ENCODE peak calls at places on chromosome 7, in four cellular contexts. D, G, R and O are unnamed samples.

GRCh38 chr7:66970310-66970709 is 25.1 kb downstream of the SBDS start:
- DNase-seq in D (no peak), G (no peak), R (no peak), O (peak; percentile 35)

GRCh38 chr7:91293136-91293535 is 28.9 kb downstream of the FZD1 start:
- DNase-seq in D (no peak), G (no peak), R (no peak), O (no peak)

GRCh38 chr7:143361552-143362125 is 874 bp downstream of the FAM131B start:
- DNase-seq in D (no peak), G (no peak), R (no peak), O (peak; percentile 95)

GRCh38 chr7:105806592-105807266 is 69.7 kb downstream of the ATXN7L1 start:
- DNase-seq in D (no peak), G (peak; percentile 72), R (no peak), O (peak; percentile 94)

GRCh38 chr7:41696323-41696916 is 6.5 kb downstream of the INHBA start:
- DNase-seq in D (peak; percentile 76), G (peak; percentile 85), R (peak; percentile 86), O (no peak)

GRCh38 chr7:150715293-150715692 is 1.1 kb upstream of the GIMAP1 start:
- DNase-seq in D (no peak), G (no peak), R (no peak), O (no peak)

GRCh38 chr7:94580601-94581000 is 71.0 kb downstream of the CASD1 start:
- DNase-seq in D (no peak), G (peak; percentile 31), R (no peak), O (no peak)

GRCh38 chr7:142030294-142030693 is 34.6 kb downstream of the MGAM start:
- DNase-seq in D (no peak), G (peak; percentile 70), R (no peak), O (peak; percentile 38)

GRCh38 chr7:40758590-40758989 is 623.8 kb downstream of the SUGCT start:
- DNase-seq in D (no peak), G (no peak), R (no peak), O (no peak)

GRCh38 chr7:1931248-1931950 is 261.3 kb downstream of the ELFN1 start:
- DNase-seq in D (no peak), G (no peak), R (no peak), O (peak; percentile 96)

GRCh38 chr7:131026297-131027003 is 292.4 kb upstream of the KLF14 start:
- DNase-seq in D (no peak), G (peak; percentile 86), R (no peak), O (peak; percentile 65)

GRCh38 chr7:13050703-13051102 is 363.3 kb downstream of the ARL4A start:
- DNase-seq in D (no peak), G (peak; percentile 28), R (no peak), O (no peak)

GRCh38 chr7:13878154-13878553 is 111.3 kb downstream of the ETV1 start:
- DNase-seq in D (no peak), G (no peak), R (no peak), O (no peak)

GRCh38 chr7:46725838-46726237 is 804.8 kb upstream of the IGFBP3 start:
- DNase-seq in D (no peak), G (no peak), R (no peak), O (no peak)

GRCh38 chr7:50142421-50143113 is 49.5 kb upstream of the ZPBP start:
- DNase-seq in D (no peak), G (no peak), R (no peak), O (no peak)

GRCh38 chr7:130650616-130651015 is 17.9 kb downstream of the COPG2 start:
- DNase-seq in D (no peak), G (no peak), R (no peak), O (no peak)

GRCh38 chr7:71625534-71625933 is 493.6 kb downstream of the GALNT17 start:
- DNase-seq in D (no peak), G (no peak), R (no peak), O (no peak)

GRCh38 chr7:113087278-113087998 is 811 bp upstream of the GPR85 start:
- DNase-seq in D (no peak), G (no peak), R (no peak), O (peak; percentile 92)

GRCh38 chr7:416761-417624 is 102.7 kb downstream of the PDGFA start:
- DNase-seq in D (peak; percentile 41), G (no peak), R (no peak), O (peak; percentile 81)

GRCh38 chr7:140607441-140607989 is 33.1 kb downstream of the DENND2A start:
- DNase-seq in D (peak; percentile 54), G (peak; percentile 53), R (peak; percentile 28), O (no peak)

GRCh38 chr7:15891151-15891842 is 204.8 kb upstream of the MEOX2 start:
- DNase-seq in D (no peak), G (no peak), R (no peak), O (peak; percentile 42)

GRCh38 chr7:66747385-66748126 is 7.0 kb downstream of the RABGEF1 start:
- DNase-seq in D (no peak), G (no peak), R (no peak), O (peak; percentile 38)

GRCh38 chr7:64753032-64753431 is 41.2 kb upstream of the ZNF138 start:
- DNase-seq in D (no peak), G (no peak), R (no peak), O (no peak)

GRCh38 chr7:64755881-64756280 is 38.3 kb upstream of the ZNF138 start:
- DNase-seq in D (no peak), G (no peak), R (no peak), O (no peak)

DNA sequence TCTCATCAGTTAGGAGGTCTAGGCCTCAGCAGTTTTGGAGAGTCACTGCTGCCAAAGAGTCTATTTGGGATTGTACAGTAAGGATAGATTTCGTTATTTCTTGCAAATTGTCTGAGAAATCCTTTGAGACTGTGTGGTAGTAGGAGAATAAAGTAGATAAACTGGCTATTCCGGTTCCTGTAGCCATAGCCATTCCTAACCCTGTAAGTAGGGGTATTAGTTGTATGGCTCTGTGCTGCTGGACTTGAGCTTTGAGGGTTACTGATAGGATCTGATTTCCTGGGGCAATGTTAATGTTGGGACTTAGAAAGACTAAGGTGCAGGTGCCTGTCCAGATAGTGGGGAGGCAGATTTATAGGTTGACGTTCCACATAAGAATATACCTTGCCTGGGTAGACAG is 36.1 kb upstream of the ZNF138 start:
- DNase-seq in D (no peak), G (no peak), R (no peak), O (no peak)
- H3K27me3 ChIP-seq in D (no peaks in the 10 kb centered on the region), G (no peaks in the 10 kb centered on the region), R (peaks cover 2% of the 10 kb centered on the region), O (no peaks in the 10 kb centered on the region)

GRCh38 chr7:132500727-132501410 is 75.4 kb downstream of the PLXNA4 start:
- DNase-seq in D (no peak), G (no peak), R (peak; percentile 80), O (peak; percentile 95)
- H3K27ac ChIP-seq in D (no peak overlapping the region), G (no peak overlapping the region), R (no peak overlapping the region), O (no peak overlapping the region)

DNA sequence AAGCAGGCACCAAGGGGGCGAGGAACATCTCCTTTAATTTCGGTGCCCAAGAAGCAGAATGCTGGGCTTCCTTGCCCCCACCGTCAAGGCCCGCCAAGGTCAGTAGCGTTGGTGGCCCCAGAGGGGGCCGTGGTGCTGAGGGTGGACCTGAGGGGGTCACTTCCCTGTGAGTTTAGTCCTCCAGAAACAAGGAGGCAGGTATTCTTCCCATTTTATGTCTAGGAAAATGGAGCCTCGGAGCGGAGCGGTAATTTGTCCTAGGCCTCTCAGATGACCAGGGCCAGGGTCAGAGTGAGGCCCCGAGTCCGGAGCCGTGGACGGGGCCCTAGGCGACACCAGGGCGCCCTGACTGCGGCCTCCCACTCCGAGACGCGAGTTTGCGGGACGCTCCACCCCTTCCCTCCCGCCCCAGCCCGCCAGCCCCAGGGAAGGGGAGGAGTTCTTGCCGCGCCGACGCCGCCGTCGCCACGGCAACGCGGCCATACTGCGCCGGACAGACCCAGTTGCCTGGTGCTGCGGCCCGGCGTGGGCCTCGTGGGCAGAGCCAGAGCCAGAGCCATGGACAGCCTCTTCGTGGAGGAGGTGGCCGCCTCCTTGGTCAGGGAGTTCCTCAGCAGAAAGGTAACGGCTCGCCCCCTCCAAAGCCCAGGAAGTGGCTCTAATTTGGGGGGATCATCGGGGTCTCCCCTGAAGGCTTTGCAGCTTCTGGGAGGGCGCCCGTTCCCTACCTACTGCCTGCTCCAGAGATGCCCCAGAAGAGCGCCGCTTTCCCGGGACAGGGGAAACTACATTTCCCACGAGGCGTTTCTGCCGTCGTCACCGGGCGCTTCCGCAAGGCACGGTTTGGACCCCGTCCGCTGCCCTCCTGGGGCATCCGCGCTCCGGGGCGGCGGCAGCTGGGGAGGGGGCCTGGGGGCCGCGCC is at the start of gene MINDY4:
- DNase-seq in D (peak; percentile 89), G (peak; percentile 46), R (peak; percentile 78), O (peak; percentile 98)
- TF ChIP-seq CTCF in D (peak; percentile 13), G (no peak), R (no peak), O (no peak)

DNA sequence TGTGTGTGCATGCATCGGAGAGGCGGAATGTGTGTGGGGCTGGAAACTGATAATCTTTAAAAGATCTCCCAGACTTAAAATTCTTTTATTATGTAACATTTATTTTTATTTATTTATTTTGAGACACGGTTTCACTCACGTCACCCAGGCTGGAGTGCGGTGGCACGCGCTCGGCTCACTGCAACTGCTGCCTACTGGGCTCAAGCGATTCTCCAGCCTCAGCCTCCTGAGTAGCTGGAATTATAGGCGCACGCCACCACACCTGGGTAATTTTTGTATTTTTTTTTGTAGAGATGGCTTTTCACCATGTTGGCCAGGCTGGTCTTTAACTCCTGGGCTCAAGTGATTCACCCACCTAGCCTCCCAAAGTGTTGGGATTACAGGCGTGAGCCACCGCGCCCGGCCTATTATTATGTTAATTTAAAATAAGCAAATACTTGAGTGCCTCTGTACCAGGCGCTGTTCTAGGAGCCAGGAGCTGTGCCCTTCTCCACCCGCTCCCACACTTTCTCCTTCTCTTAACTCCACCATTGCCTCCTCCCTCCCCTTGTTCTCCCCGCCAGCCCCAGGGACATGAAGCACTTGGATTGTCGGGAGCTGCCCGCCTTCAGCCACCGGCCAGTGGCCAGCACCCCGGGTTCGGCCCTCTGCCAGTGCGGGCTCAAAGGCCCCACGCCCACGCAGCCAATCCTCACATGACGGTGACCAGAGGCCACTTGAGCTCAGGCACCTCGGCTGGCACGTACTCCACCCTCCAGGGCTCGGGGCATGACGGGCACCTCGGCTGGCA is 163.6 kb downstream of the DNAJB6 start:
- DNase-seq in D (no peak), G (no peak), R (peak; percentile 7), O (peak; percentile 43)
- H3K27me3 ChIP-seq in D (no peaks in the 10 kb centered on the region), G (no peaks in the 10 kb centered on the region), R (peaks cover 3% of the 10 kb centered on the region), O (no peaks in the 10 kb centered on the region)

DNA sequence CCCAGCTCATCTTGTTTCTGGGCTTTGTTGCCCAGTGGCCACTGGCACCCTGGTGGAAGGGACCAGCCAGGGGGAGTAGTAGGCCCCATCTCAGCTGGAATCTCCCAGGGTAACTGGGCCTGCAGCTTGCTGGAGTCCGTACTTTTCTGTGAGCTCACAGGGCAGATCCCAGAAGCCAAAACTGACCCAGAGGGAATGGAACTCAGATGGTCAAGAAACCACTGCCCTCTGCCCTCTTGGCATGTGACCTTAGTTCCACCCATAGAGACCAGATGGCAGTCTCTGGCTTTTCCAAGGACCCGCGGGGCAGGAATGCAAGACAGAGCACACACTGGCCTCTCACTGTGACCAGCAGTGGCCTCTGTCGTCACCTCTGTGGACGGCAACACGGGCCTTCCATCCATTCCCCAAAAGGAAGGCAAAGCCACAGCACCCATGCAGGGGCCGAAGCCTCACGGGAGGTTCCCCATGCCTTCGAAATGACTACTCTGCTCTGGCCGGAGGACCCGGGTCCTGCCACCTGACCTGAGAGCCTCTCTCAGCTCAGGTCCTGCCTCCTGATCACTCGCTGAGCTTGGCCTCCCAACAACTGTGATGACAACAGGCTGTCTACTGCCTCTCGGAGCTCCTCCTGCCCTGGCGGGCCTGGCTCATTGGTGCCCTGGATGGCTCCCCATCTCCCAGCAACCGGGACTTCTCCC is 30.0 kb downstream of the MYL10 start:
- DNase-seq in D (no peak), G (no peak), R (peak; percentile 48), O (peak; percentile 61)
- H3K27ac ChIP-seq in D (no peak overlapping the region), G (no peak overlapping the region), R (peak overlapping the region; percentile 69), O (no peak overlapping the region)